ENCODE peak calls at places on chromosomes 11 and 22, in five cellular contexts. F is SK-N-SH, V is HCT116, W is H1, A is K562. L is an unnamed sample.

GRCh38 chr11:3675971-3676370 is 4.8 kb upstream of the CHRNA10 start:
- DNase-seq in F (no peak), V (no peak), W (no peak), A (no peak), L (no peak)

GRCh38 chr22:35567794-35568193 is 27.2 kb downstream of the RASD2 start:
- DNase-seq in F (no peak), V (no peak), W (no peak), A (no peak), L (no peak)

GRCh38 chr11:47946682-47947575 is 33.4 kb upstream of the PTPRJ start:
- DNase-seq in F (no peak), V (peak; percentile 84), W (no peak), A (peak; percentile 88), L (peak; percentile 54)

GRCh38 chr11:125270711-125271110 is 106.2 kb downstream of the PKNOX2 start:
- DNase-seq in F (no peak), V (no peak), W (no peak), A (peak; percentile 15), L (no peak)

GRCh38 chr22:46038516-46039430 is 61.8 kb upstream of the WNT7B start:
- DNase-seq in F (no peak), V (no peak), W (no peak), A (no peak), L (no peak)

GRCh38 chr22:25136953-25137576 is 62.6 kb upstream of the CRYBB3 start:
- DNase-seq in F (no peak), V (no peak), W (no peak), A (no peak), L (no peak)

GRCh38 chr11:126355926-126356897 is 726 bp downstream of the ST3GAL4 start:
- DNase-seq in F (peak; percentile 58), V (no peak), W (no peak), A (peak; percentile 50), L (peak; percentile 77)

GRCh38 chr11:128884703-128885338 is 6.3 kb upstream of the KCNJ5 start:
- DNase-seq in F (peak; percentile 77), V (peak; percentile 63), W (no peak), A (peak; percentile 61), L (peak; percentile 89)

GRCh38 chr11:72684236-72684912 is 10.2 kb upstream of the PDE2A start:
- DNase-seq in F (peak; percentile 76), V (peak; percentile 44), W (no peak), A (peak; percentile 87), L (peak; percentile 72)

DNA sequence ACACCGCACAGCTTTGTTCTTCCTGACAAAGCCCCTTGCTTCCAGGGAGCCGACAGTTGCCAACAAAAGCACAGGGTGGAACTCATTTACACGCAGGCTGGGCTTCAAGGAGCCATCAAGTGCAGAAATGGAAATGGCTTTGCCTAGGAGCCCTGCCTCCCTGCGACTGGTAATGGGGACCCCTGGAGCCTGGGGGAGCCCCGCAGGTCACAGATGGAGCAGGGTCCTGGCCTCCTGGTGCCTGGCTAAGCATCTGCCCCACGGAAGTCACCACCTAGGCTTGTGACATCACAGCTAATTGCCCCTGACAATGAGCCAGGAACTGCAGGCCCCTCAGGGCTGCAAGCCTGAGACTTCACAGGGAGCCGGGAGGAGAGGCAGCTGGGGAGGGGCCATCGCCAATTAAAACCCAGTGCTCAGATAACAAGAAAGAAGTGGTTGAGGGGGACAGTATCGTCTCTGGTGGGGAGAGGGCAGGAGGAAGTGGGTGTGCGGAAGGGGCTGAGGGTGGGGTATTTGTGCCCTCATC is 66.8 kb downstream of the NFAM1 start:
- DNase-seq in F (peak; percentile 64), V (no peak), W (no peak), A (no peak), L (no peak)
- TF ChIP-seq JUND in F (no peak), V (no peak), W (no peak), A (no peak), L (no peak)

DNA sequence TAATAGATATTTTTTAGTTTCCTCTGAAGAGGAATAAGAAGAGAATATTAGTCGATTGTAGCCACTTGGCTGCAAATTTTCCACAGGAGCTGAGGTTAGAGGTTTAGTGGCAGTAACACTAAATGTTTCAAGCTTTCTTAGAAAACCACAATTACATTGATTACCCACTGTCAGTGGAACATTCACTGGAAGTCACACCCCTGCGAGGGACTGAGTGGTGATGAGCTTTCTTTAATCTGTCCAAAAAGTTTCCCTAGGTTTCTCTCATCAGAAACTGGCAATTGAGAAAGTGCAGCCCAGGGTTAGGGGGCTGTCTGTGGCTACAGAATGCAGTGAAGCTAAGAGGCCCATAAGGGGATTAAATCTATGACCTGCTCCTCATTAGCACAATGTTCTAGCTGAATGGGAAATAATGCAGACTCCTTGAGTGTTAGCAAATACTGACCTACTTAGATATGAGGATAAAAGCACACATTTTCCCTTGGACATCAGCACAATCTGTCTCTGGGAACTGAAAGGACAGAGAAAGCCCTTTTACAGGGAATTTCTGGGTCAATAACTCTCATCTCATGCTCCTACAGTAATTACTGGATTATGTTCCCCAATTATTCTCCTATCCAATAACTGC is 189.5 kb downstream of the FAM76B start:
- DNase-seq in F (peak; percentile 1), V (no peak), W (no peak), A (no peak), L (no peak)
- TF ChIP-seq JUND in F (no peak), V (no peak), W (no peak), A (no peak), L (no peak)

GRCh38 chr22:17235861-17236260 is 16.6 kb upstream of the ADA2 start:
- DNase-seq in F (no peak), V (no peak), W (no peak), A (no peak), L (no peak)

GRCh38 chr22:17235149-17235655 is 16.0 kb upstream of the ADA2 start:
- DNase-seq in F (no peak), V (no peak), W (peak; percentile 91), A (no peak), L (no peak)

GRCh38 chr22:17232406-17232805 is 13.2 kb upstream of the ADA2 start:
- DNase-seq in F (no peak), V (no peak), W (no peak), A (no peak), L (no peak)

GRCh38 chr22:17233348-17234043 is 14.3 kb upstream of the ADA2 start:
- DNase-seq in F (no peak), V (no peak), W (no peak), A (no peak), L (no peak)

DNA sequence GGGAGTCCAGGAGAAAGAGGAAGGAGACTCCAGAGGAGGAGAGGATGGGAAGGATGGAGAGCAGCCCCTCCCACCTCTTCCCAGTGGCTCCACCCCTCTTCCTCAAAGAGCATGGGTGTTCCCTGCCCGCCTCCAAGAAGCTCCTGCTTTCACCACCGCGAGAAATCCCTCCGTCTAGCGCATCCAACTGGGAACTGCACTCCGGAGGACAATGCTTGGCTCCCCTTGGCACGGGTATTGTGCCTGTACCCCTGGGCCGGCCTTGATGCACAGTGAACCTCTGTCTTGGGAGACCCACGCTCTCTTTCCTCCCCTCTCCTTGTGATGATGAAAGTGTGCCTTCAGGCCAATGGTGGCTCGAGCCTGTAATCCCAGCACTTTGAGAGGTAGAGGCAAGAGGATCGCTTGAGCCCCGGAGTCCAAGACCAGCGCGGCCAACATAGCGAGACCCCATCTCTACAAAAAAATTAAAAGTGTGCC is 14.9 kb upstream of the ADA2 start:
- DNase-seq in F (no peak), V (peak; percentile 34), W (peak; percentile 93), A (no peak), L (peak; percentile 72)
- TF ChIP-seq JUND in F (no peak), V (no peak), W (no peak), A (no peak), L (no peak)

GRCh38 chr11:14444441-14445189 is 55.0 kb downstream of the COPB1 start:
- DNase-seq in F (no peak), V (no peak), W (no peak), A (no peak), L (no peak)

GRCh38 chr11:14445542-14446530 is 53.8 kb downstream of the COPB1 start:
- DNase-seq in F (no peak), V (no peak), W (no peak), A (no peak), L (no peak)

GRCh38 chr11:14446701-14447169 is 52.9 kb downstream of the COPB1 start:
- DNase-seq in F (no peak), V (no peak), W (no peak), A (no peak), L (no peak)

GRCh38 chr11:14448229-14448628 is 51.4 kb downstream of the COPB1 start:
- DNase-seq in F (no peak), V (no peak), W (no peak), A (no peak), L (no peak)

DNA sequence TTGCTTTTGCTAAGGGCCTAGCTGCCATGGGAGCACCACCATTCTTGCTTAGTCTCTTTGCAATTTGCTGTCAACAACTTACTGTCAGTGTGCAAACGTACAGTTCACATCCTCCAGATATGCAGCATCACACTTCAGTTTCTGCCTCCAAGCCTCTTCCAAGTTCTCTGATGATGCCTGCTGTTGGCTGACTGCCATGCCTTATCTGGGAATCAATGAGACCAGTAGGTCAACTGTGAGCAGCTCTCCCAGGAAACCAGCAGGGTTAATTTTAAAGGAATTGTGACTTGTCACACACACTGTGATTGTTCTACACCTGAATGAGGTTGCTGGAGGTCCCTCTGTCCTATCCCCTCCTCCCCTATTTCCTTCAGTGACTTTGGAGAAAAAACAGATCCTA is 56.0 kb downstream of the COPB1 start:
- DNase-seq in F (peak; percentile 43), V (no peak), W (no peak), A (no peak), L (no peak)
- TF ChIP-seq JUND in F (peak; percentile 58), V (no peak), W (no peak), A (no peak), L (no peak)

GRCh38 chr11:64858467-64859401 is 14.3 kb upstream of the CDC42BPG start:
- DNase-seq in F (no peak), V (no peak), W (no peak), A (no peak), L (no peak)
- TF ChIP-seq JUND in F (no peak), V (no peak), W (no peak), A (no peak), L (no peak)

GRCh38 chr11:100865443-100865842 is 178.4 kb downstream of the ARHGAP42 start:
- DNase-seq in F (no peak), V (no peak), W (no peak), A (no peak), L (no peak)

GRCh38 chr11:100866453-100866852 is 179.4 kb downstream of the ARHGAP42 start:
- DNase-seq in F (no peak), V (no peak), W (no peak), A (no peak), L (no peak)

GRCh38 chr11:100861221-100861620 is 174.1 kb downstream of the ARHGAP42 start:
- DNase-seq in F (no peak), V (no peak), W (no peak), A (peak; percentile 18), L (no peak)

GRCh38 chr11:100860318-100860896 is 173.3 kb downstream of the ARHGAP42 start:
- DNase-seq in F (no peak), V (no peak), W (no peak), A (no peak), L (no peak)

GRCh38 chr11:100863080-100863581 is 176.0 kb downstream of the ARHGAP42 start:
- DNase-seq in F (no peak), V (no peak), W (no peak), A (peak; percentile 75), L (no peak)
- TF ChIP-seq JUND in F (no peak), V (no peak), W (no peak), A (peak; percentile 43), L (no peak)

GRCh38 chr11:33721291-33721840 is 14.9 kb downstream of the CD59 start:
- DNase-seq in F (no peak), V (no peak), W (no peak), A (no peak), L (no peak)
- TF ChIP-seq JUND in F (peak; percentile 30), V (no peak), W (no peak), A (no peak), L (no peak)